ENCODE peak calls at places on chromosomes 3 and 15, in seven cellular contexts. H is NB4; G is fibroblast of pulmonary artery; O is GM23338; P is AG09309; X is CD8-positive, alpha-beta T cell; K is neural progenitor cell. D is an unnamed sample.

GRCh38 chr3:119662604-119663377 is 2.4 kb upstream of the POPDC2 start:
- DNase-seq in O (no peak), X (no peak), G (peak), K (no peak), H (no peak), P (no peak), D (peak)

GRCh38 chr15:101442272-101442671 is 47.2 kb downstream of the PCSK6 start:
- DNase-seq in P (no peak), H (no peak), X (no peak), O (no peak), K (no peak), G (no peak), D (no peak)

GRCh38 chr15:64144565-64145281 is 6.8 kb upstream of the SNX22 start:
- DNase-seq in K (no peak), O (no peak), P (no peak), G (no peak), X (no peak), H (no peak), D (peak)

GRCh38 chr3:8840556-8840955 is 71.1 kb upstream of the OXTR start:
- DNase-seq in X (no peak), H (no peak), K (no peak), P (no peak), G (peak), O (no peak), D (no peak)

GRCh38 chr3:188349276-188349962 is 195.5 kb downstream of the LPP start:
- DNase-seq in O (peak), X (no peak), G (peak), P (no peak), K (peak), H (peak), D (peak)

GRCh38 chr15:74725241-74725774 is at the start of gene CYP1A1:
- DNase-seq in K (peak), O (peak), H (peak), G (no peak), X (no peak), P (no peak), D (peak)

GRCh38 chr3:172595648-172596393 is 72.6 kb upstream of the TNFSF10 start:
- DNase-seq in H (peak), G (peak), O (peak), K (peak), P (peak), X (peak), D (peak)

GRCh38 chr15:74307827-74308642 is 59.4 kb downstream of the CYP11A1 start:
- DNase-seq in O (peak), H (peak), P (peak), X (no peak), G (peak), K (peak), D (peak)

GRCh38 chr3:140499114-140499757 is 178.6 kb upstream of the TRIM42 start:
- DNase-seq in H (peak), K (peak), G (peak), X (no peak), P (no peak), O (peak), D (peak)

GRCh38 chr3:177916461-177916860 is 619.8 kb upstream of the KCNMB2 start:
- DNase-seq in G (no peak), X (no peak), K (no peak), O (no peak), H (no peak), P (no peak), D (no peak)

GRCh38 chr15:39066677-39067076 is 502.1 kb upstream of the RASGRP1 start:
- DNase-seq in K (no peak), P (no peak), O (no peak), X (no peak), H (no peak), G (no peak), D (no peak)

GRCh38 chr3:74897006-74897405 is 282.5 kb upstream of the CNTN3 start:
- DNase-seq in X (no peak), K (peak), G (no peak), O (peak), P (no peak), H (peak), D (no peak)

GRCh38 chr15:76366714-76367113 is 30.1 kb downstream of the ISL2 start:
- DNase-seq in H (no peak), X (no peak), O (no peak), K (no peak), P (no peak), G (no peak), D (no peak)

GRCh38 chr3:7682822-7683229 is 818.8 kb upstream of the LMCD1 start:
- DNase-seq in P (no peak), O (peak), K (no peak), X (no peak), H (peak), G (peak), D (no peak)

GRCh38 chr3:193176690-193177089 is 64.3 kb upstream of the PLAAT1 start:
- DNase-seq in G (no peak), X (no peak), P (no peak), K (no peak), H (no peak), O (no peak), D (no peak)

GRCh38 chr3:124229407-124229806 is 237.5 kb upstream of the ROPN1 start:
- DNase-seq in H (peak), X (no peak), O (no peak), K (no peak), G (no peak), P (no peak), D (no peak)

GRCh38 chr15:66387176-66388056 is 704 bp downstream of the MAP2K1 start:
- DNase-seq in X (peak), O (peak), H (peak), G (peak), K (peak), P (peak), D (peak)

GRCh38 chr15:76346666-76347506 is 10.3 kb downstream of the ISL2 start:
- DNase-seq in O (peak), K (peak), X (no peak), P (no peak), G (peak), H (no peak), D (no peak)

GRCh38 chr3:147956615-147957014 is 547.5 kb downstream of the ZIC1 start:
- DNase-seq in X (no peak), G (no peak), P (no peak), H (peak), K (no peak), O (no peak), D (no peak)

GRCh38 chr3:147960791-147961190 is 551.6 kb downstream of the ZIC1 start:
- DNase-seq in O (peak), K (no peak), P (no peak), G (no peak), H (no peak), X (no peak), D (no peak)

GRCh38 chr3:147962408-147963164 is 553.4 kb downstream of the ZIC1 start:
- DNase-seq in X (no peak), O (peak), G (no peak), K (no peak), H (no peak), P (no peak), D (no peak)

GRCh38 chr3:147963711-147964110 is 554.5 kb downstream of the ZIC1 start:
- DNase-seq in O (no peak), H (no peak), X (no peak), K (no peak), G (no peak), P (peak), D (no peak)

DNA sequence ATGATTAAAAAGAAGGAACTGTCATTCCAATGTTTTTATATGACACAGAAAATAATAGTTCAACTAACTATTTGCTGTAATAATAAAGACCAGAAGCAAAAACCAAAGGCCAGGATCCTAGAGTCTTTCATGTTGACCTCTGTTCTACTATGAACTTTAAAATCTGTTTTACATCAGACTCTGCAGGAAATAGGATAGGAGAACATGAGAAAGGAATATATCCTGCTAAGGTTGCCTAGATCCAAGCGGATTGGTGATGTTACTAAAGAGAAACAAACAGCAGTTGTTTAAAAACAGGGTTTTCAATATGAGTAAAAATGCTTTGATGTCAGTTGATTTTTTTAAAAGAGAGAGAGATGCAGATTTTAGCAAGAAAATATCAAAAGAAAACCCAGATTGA is 549.6 kb downstream of the ZIC1 start:
- DNase-seq in K (no peak), P (no peak), X (no peak), O (no peak), H (no peak), G (no peak), D (no peak)
- H3K4me3 ChIP-seq in K (no peak), P (no peak), X (no peak), O (no peak), H (no peak), G (no peak), D (no peak)

GRCh38 chr15:80474224-80474619 is 70.0 kb downstream of the ARNT2 start:
- DNase-seq in X (no peak), K (no peak), O (no peak), G (no peak), P (no peak), H (no peak), D (no peak)
- TF ChIP-seq CTCF in X (no peak), K (no peak), O (no peak), G (no peak), P (no peak), H (no peak), D (no peak)

DNA sequence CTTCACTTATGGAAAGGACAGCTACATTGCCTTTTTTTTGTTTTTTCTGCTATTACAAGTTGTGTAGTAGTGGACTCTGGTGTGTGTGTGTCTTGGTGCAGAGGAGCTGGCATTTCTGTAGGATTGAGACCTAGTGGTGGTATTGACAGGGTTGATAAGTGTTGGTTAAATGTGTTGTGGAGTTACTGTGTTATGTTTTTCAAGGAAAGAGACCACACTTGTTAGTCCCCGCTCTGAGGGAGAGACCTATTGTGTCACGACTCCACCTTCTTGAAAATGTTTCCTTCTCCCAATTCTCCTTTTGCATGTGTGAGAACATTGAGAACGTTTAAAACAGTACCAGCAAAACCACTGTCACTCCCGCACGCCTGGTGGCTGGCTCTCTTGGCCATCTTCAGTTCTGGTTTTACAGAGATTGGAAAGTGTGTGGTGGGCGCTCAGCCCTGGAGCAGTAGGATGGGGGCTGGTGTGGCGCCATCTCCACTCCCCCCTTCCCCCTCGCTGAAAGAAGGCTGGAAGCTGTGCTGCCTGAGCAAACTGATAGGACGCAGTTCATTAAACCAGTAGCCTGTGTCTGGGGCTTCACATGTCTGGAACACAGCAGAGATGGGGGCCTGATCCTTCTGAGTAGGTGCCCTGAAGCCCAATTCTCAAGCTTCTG is 5.5 kb downstream of the KLF13 start:
- DNase-seq in O (no peak), P (no peak), K (no peak), G (no peak), H (peak), X (no peak), D (no peak)
- H3K4me3 ChIP-seq in O (no peak), P (no peak), K (no peak), G (no peak), H (no peak), X (peak), D (no peak)

GRCh38 chr3:122942937-122943827 is 84.4 kb downstream of the SEMA5B start:
- DNase-seq in P (no peak), G (peak), O (peak), K (peak), H (peak), X (no peak), D (peak)

GRCh38 chr3:122942241-122942640 is 85.3 kb downstream of the SEMA5B start:
- DNase-seq in K (no peak), G (no peak), H (no peak), O (no peak), P (no peak), X (no peak), D (no peak)

GRCh38 chr3:122940628-122941086 is 86.9 kb downstream of the SEMA5B start:
- DNase-seq in X (no peak), O (no peak), H (no peak), G (peak), K (no peak), P (peak), D (no peak)

GRCh38 chr3:122943828-122944190 is 83.8 kb downstream of the SEMA5B start:
- DNase-seq in O (no peak), K (no peak), P (no peak), H (no peak), G (no peak), X (no peak), D (no peak)

GRCh38 chr3:122941233-122942206 is 86.0 kb downstream of the SEMA5B start:
- DNase-seq in P (no peak), H (no peak), K (no peak), X (no peak), O (no peak), G (peak), D (no peak)
- TF ChIP-seq CTCF in P (peak), H (peak), K (peak), X (no peak), O (peak), G (peak), D (no peak)